ENCODE peak calls at places on chromosomes 12 and 14, in six cellular contexts. One of them, this sample, is unnamed.

GRCh38 chr12:12180575-12180974 is 86.3 kb downstream of the LRP6 start:
- DNase-seq in OCI-LY7: no peak
- DNase-seq in endothelial cell: no peak
- DNase-seq in NCI-H1105 treated with DMSO at 0.1 percent for 48 hours: no peak
- DNase-seq in nucleus accumbens: no peak
- DNase-seq in AG08396: no peak
- DNase-seq in this sample: no peak

GRCh38 chr14:68404652-68405183 is 388.1 kb downstream of the ZFP36L1 start:
- DNase-seq in OCI-LY7: peak
- DNase-seq in NCI-H1105 treated with DMSO at 0.1 percent for 48 hours: no peak
- DNase-seq in endothelial cell: no peak
- DNase-seq in AG08396: no peak
- DNase-seq in nucleus accumbens: no peak
- DNase-seq in this sample: no peak

GRCh38 chr14:99321955-99322730 is 50.1 kb upstream of the BCL11B start:
- DNase-seq in NCI-H1105 treated with DMSO at 0.1 percent for 48 hours: no peak
- DNase-seq in AG08396: no peak
- DNase-seq in OCI-LY7: no peak
- DNase-seq in nucleus accumbens: no peak
- DNase-seq in endothelial cell: no peak
- DNase-seq in this sample: no peak

GRCh38 chr12:121808623-121809022 is 4.8 kb downstream of the SETD1B start:
- DNase-seq in NCI-H1105 treated with DMSO at 0.1 percent for 48 hours: no peak
- DNase-seq in nucleus accumbens: no peak
- DNase-seq in AG08396: no peak
- DNase-seq in endothelial cell: no peak
- DNase-seq in OCI-LY7: no peak
- DNase-seq in this sample: no peak

GRCh38 chr12:13135336-13136178 is 32.1 kb upstream of the GSG1 start:
- DNase-seq in nucleus accumbens: peak
- DNase-seq in endothelial cell: no peak
- DNase-seq in NCI-H1105 treated with DMSO at 0.1 percent for 48 hours: no peak
- DNase-seq in AG08396: peak
- DNase-seq in OCI-LY7: no peak
- DNase-seq in this sample: no peak

GRCh38 chr12:522692-523378 is 63.1 kb downstream of the B4GALNT3 start:
- DNase-seq in OCI-LY7: no peak
- DNase-seq in nucleus accumbens: no peak
- DNase-seq in AG08396: no peak
- DNase-seq in NCI-H1105 treated with DMSO at 0.1 percent for 48 hours: no peak
- DNase-seq in endothelial cell: no peak
- DNase-seq in this sample: no peak

GRCh38 chr12:89073027-89073398 is 279.3 kb downstream of the DUSP6 start:
- DNase-seq in OCI-LY7: no peak
- DNase-seq in endothelial cell: no peak
- DNase-seq in NCI-H1105 treated with DMSO at 0.1 percent for 48 hours: no peak
- DNase-seq in nucleus accumbens: no peak
- DNase-seq in AG08396: peak
- DNase-seq in this sample: no peak

GRCh38 chr12:101719566-101719965 is 19.7 kb downstream of the SYCP3 start:
- DNase-seq in nucleus accumbens: no peak
- DNase-seq in AG08396: no peak
- DNase-seq in OCI-LY7: no peak
- DNase-seq in NCI-H1105 treated with DMSO at 0.1 percent for 48 hours: no peak
- DNase-seq in endothelial cell: no peak
- DNase-seq in this sample: no peak

GRCh38 chr14:23550827-23551265 is 719 bp downstream of the ZFHX2 start:
- DNase-seq in NCI-H1105 treated with DMSO at 0.1 percent for 48 hours: no peak
- DNase-seq in AG08396: no peak
- DNase-seq in OCI-LY7: no peak
- DNase-seq in endothelial cell: peak
- DNase-seq in nucleus accumbens: no peak
- DNase-seq in this sample: no peak

GRCh38 chr12:27966870-27967269 is 5.7 kb downstream of the PTHLH start:
- DNase-seq in OCI-LY7: no peak
- DNase-seq in endothelial cell: no peak
- DNase-seq in NCI-H1105 treated with DMSO at 0.1 percent for 48 hours: no peak
- DNase-seq in AG08396: peak
- DNase-seq in nucleus accumbens: no peak
- DNase-seq in this sample: no peak